ENCODE peak calls at places on chromosomes 12 and 14, in four cellular contexts. W, E, K and T are unnamed samples.
A peak's percentile ranks its signal among the peaks of the same experiment; 100 is the strongest.

GRCh38 chr14:100975668-100976067 is 72.1 kb upstream of the RTL1 start:
- DNase-seq in W (no peak), E (no peak), K (no peak), T (no peak)

GRCh38 chr14:38605193-38606114 is 349.6 kb upstream of the CLEC14A start:
- DNase-seq in K (no peak), E (no peak), W (no peak), T (no peak)

GRCh38 chr12:45725631-45726593 is 3.6 kb upstream of the ARID2 start:
- DNase-seq in K (peak; percentile 45), E (no peak), W (peak; percentile 72), T (peak; percentile 26)

GRCh38 chr12:132604108-132605054 is 6.0 kb downstream of the LRCOL1 start:
- DNase-seq in E (no peak), K (no peak), W (no peak), T (peak; percentile 83)

GRCh38 chr12:56988207-56988739 is 18.1 kb downstream of the ZBTB39 start:
- DNase-seq in W (no peak), K (peak; percentile 64), E (no peak), T (peak; percentile 47)

GRCh38 chr12:3107954-3108353 is 30.8 kb downstream of the TSPAN9 start:
- DNase-seq in E (no peak), K (no peak), W (no peak), T (no peak)

GRCh38 chr12:95943231-95943842 is at the start of gene AMDHD1:
- DNase-seq in E (peak; percentile 35), K (peak; percentile 82), W (peak; percentile 61), T (peak; percentile 62)

GRCh38 chr14:72256055-72256454 is 323.8 kb downstream of the RGS6 start:
- DNase-seq in K (no peak), E (no peak), W (no peak), T (no peak)

GRCh38 chr14:104293231-104293841 is 154.9 kb downstream of the KIF26A start:
- DNase-seq in W (no peak), K (no peak), E (peak; percentile 8), T (peak; percentile 5)

GRCh38 chr14:76773188-76773885 is 12.1 kb downstream of the VASH1 start:
- DNase-seq in K (no peak), E (peak; percentile 82), W (no peak), T (peak; percentile 63)

GRCh38 chr12:27785882-27786570 is 6.0 kb upstream of the MANSC4 start:
- DNase-seq in W (no peak), E (no peak), K (no peak), T (no peak)

GRCh38 chr12:100555722-100556121 is 17.8 kb upstream of the GAS2L3 start:
- DNase-seq in E (no peak), W (no peak), K (no peak), T (no peak)

GRCh38 chr12:1579626-1580025 is 14.8 kb downstream of the FBXL14 start:
- DNase-seq in E (no peak), W (no peak), K (no peak), T (no peak)

GRCh38 chr12:113083863-113084430 is 27.4 kb downstream of the DTX1 start:
- DNase-seq in E (no peak), K (no peak), W (no peak), T (no peak)

GRCh38 chr14:65506801-65507200 is 94.3 kb downstream of the FUT8 start:
- DNase-seq in E (no peak), W (no peak), K (no peak), T (no peak)

GRCh38 chr14:103624860-103625259 is 4.2 kb upstream of the KLC1 start:
- DNase-seq in K (no peak), W (no peak), E (no peak), T (peak; percentile 58)

GRCh38 chr14:105303949-105304348 is 3.1 kb upstream of the BRF1 start:
- DNase-seq in E (no peak), W (no peak), K (no peak), T (no peak)

GRCh38 chr12:66598081-66598480 is 80.8 kb downstream of the GRIP1 start:
- DNase-seq in E (no peak), W (no peak), K (no peak), T (no peak)

GRCh38 chr12:77494306-77494705 is 336.4 kb upstream of the NAV3 start:
- DNase-seq in K (no peak), W (no peak), E (no peak), T (no peak)

GRCh38 chr14:39607978-39608377 is 175.7 kb upstream of the FBXO33 start:
- DNase-seq in W (no peak), E (no peak), K (no peak), T (no peak)

GRCh38 chr14:68146812-68147211 is 327.2 kb downstream of the RAD51B start:
- DNase-seq in K (no peak), E (no peak), W (no peak), T (no peak)

GRCh38 chr14:35855886-35856481 is 29.8 kb downstream of the BRMS1L start:
- DNase-seq in E (no peak), K (no peak), W (no peak), T (no peak)

GRCh38 chr14:87097021-87097420 is 896.0 kb downstream of the GALC start:
- DNase-seq in E (no peak), K (no peak), W (no peak), T (no peak)

GRCh38 chr14:21192875-21193535 is 37.1 kb upstream of the OR5AU1 start:
- DNase-seq in E (no peak), K (no peak), W (no peak), T (no peak)

GRCh38 chr12:15443611-15444010 is 121.3 kb downstream of the PTPRO start:
- DNase-seq in E (no peak), W (no peak), K (no peak), T (no peak)

GRCh38 chr12:54352891-54353874 is 11.1 kb downstream of the GPR84 start:
- DNase-seq in K (no peak), E (peak; percentile 62), W (no peak), T (peak; percentile 79)

GRCh38 chr12:31245822-31246469 is 80.0 kb downstream of the SINHCAF start:
- DNase-seq in W (no peak), K (peak; percentile 23), E (no peak), T (no peak)

DNA sequence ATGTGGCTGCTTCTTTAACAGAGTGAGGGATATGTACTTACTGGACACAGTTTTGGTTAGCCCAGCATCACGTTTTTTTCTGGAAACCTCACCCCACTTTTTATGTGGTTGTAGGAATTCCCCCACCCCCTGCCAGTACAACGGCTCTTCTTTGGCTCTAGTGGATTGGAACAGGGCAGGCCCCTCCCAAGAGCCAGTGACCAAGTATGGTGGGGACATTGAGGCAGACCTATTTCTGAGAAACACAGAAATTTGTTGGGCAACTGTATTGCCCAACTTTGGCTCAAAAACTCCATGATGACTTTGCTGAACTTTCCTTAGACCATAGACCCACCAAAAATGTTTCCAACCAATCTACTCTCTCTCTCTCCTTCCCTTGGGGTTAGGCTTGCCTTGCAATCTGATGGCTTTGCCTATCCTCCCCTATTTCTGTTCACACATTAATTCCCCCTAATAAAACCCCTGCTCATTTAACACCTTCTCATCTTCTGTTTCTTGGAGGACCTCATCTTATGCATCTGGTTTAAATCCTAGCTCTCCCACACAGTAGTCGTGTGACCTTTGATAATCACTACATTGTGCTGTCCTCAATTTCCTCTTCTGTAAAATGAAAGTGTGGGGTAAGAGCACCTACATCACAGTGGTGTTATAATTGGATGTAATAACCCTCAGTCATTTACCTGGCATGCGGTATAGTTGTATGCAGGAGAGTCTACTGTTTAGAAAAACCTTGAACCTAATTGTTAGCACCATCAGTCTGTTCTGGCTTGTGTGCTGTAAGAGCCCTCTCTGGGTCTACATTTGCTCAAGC is 71.7 kb downstream of the IGF1 start:
- DNase-seq in K (no peak), W (no peak), E (no peak), T (no peak)
- H3K27ac ChIP-seq in K (no peak overlapping the region), W (no peak overlapping the region), E (no peak overlapping the region), T (peak overlapping the region; percentile 49)

GRCh38 chr12:127594351-127594970 is 672.5 kb upstream of the TMEM132C start:
- DNase-seq in E (no peak), K (peak; percentile 13), W (no peak), T (no peak)
- H3K4me3 ChIP-seq in E (no peak overlapping the region), K (no peak overlapping the region), W (no peak overlapping the region), T (no peak overlapping the region)

GRCh38 chr12:53065975-53066593 is 13.1 kb downstream of the SPRYD3 start:
- DNase-seq in W (peak; percentile 51), K (peak; percentile 88), E (peak; percentile 84), T (no peak)
- H3K27ac ChIP-seq in W (no peak overlapping the region), K (no peak overlapping the region), E (peak overlapping the region; percentile 40), T (peak overlapping the region; percentile 20)

DNA sequence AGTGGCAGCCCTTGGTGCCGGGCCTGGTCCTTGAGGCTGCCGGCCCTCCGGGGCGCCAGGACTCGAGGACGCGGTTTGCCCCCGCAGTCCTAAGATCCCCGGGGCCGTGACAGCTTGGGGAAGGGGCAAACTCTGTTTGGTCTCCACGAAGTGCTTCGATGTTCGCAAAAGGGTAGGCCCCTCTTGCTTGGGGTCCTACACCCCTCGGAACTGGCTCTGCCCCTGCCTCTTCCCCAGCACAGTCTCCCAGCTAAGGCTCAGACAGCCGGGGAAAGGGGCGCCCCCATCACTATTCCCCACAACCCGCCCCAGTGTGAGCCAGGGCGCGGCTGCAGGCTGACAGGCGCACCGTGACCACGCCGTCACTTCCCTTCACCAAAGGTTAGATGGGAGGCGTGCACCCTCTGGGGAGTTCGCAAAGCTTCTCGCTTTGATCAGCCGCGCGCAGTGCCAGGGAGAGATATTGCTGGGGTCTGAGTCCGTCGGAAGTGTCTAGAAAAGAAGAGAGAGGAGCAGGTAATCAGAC is 7.2 kb upstream of the OTX2 start:
- DNase-seq in E (no peak), K (no peak), W (no peak), T (no peak)
- H3K4me3 ChIP-seq in E (no peak overlapping the region), K (no peak overlapping the region), W (no peak overlapping the region), T (no peak overlapping the region)

DNA sequence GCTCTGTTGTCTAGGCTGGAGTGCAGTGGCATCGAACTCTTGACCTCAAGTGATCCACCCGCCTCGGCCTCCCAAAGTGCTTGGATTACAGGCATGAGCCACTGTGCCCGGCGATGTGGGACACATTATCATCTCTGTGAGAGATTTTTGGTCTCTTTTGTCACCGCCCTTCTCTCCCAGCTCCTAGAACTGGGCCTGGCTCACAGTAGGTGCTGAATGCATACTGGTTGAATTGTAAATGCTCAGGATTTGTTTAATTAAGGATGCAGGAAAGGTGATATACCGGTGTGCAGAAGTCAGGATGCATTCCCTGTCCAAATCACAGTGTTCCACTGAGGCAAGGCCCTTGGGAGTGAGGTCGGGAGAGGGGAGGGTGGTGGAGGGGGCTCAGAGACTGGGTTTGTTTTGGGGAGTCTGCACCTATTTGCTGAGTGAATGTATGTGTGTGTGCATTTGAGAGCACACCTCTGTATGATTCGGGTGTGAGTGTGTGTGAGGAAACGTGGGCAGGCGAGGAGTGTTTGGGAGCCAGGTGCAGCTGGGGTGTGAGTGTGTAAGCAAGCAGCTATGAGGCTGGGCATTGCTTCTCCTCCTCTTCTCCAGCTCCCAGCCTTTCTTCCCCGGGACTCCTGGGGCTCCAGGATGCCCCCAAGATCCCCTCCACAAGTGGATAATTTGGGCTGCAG is 1.0 kb upstream of the KRT18 start:
- DNase-seq in W (no peak), E (no peak), K (no peak), T (no peak)
- H3K27ac ChIP-seq in W (no peak overlapping the region), E (no peak overlapping the region), K (peak overlapping the region; percentile 99), T (peak overlapping the region; percentile 95)

GRCh38 chr12:94227066-94227465 is 78.7 kb downstream of the PLXNC1 start:
- DNase-seq in K (no peak), E (no peak), W (no peak), T (no peak)

GRCh38 chr12:94228488-94228907 is 80.1 kb downstream of the PLXNC1 start:
- DNase-seq in W (no peak), E (no peak), K (no peak), T (no peak)

GRCh38 chr12:94230357-94230905 is 82.1 kb downstream of the PLXNC1 start:
- DNase-seq in E (no peak), W (no peak), K (peak; percentile 26), T (no peak)

GRCh38 chr12:94231718-94232117 is 83.3 kb downstream of the PLXNC1 start:
- DNase-seq in E (no peak), W (no peak), K (no peak), T (no peak)

GRCh38 chr12:94229902-94230301 is 81.5 kb downstream of the PLXNC1 start:
- DNase-seq in K (no peak), W (no peak), E (no peak), T (no peak)
- H3K4me3 ChIP-seq in K (no peak overlapping the region), W (no peak overlapping the region), E (no peak overlapping the region), T (no peak overlapping the region)

GRCh38 chr12:110579239-110579888 is 3.8 kb downstream of the PPTC7 start:
- DNase-seq in W (no peak), E (no peak), K (no peak), T (no peak)
- H3K27ac ChIP-seq in W (peak overlapping the region; percentile 74), E (no peak overlapping the region), K (no peak overlapping the region), T (no peak overlapping the region)